ENCODE peak calls at places on chromosomes 12 and 14, in eight cellular contexts. P, O, Y, E, A, L, N and B are unnamed samples.

GRCh38 chr14:102071283-102071998 is 15.4 kb downstream of the HSP90AA1 start:
- DNase-seq in A (no peak), P (no peak), N (peak), O (no peak), L (no peak), E (no peak), Y (no peak), B (no peak)

GRCh38 chr14:93269341-93270068 is 62.4 kb downstream of the UBR7 start:
- DNase-seq in L (no peak), P (no peak), O (no peak), N (peak), Y (no peak), A (no peak), E (no peak), B (peak)

GRCh38 chr14:92684801-92685560 is 63.4 kb downstream of the LGMN start:
- DNase-seq in E (no peak), Y (no peak), P (no peak), A (no peak), L (no peak), N (no peak), O (no peak), B (no peak)

GRCh38 chr12:44217146-44217883 is 381.4 kb downstream of the TMEM117 start:
- DNase-seq in N (no peak), O (no peak), L (no peak), Y (no peak), P (no peak), A (no peak), E (no peak), B (no peak)

GRCh38 chr12:110689002-110689600 is at the start of gene HVCN1:
- DNase-seq in P (peak), E (no peak), Y (peak), L (no peak), N (peak), O (no peak), A (peak), B (no peak)

GRCh38 chr14:104286086-104286485 is 147.7 kb downstream of the KIF26A start:
- DNase-seq in L (no peak), Y (peak), P (no peak), E (no peak), A (no peak), N (no peak), O (no peak), B (no peak)

GRCh38 chr12:56206373-56207166 is 15.2 kb downstream of the RNF41 start:
- DNase-seq in N (no peak), A (no peak), Y (no peak), E (no peak), O (peak), L (no peak), P (no peak), B (peak)

GRCh38 chr14:38127784-38128183 is 79.9 kb upstream of the SSTR1 start:
- DNase-seq in L (no peak), A (no peak), P (no peak), Y (no peak), E (no peak), N (peak), O (no peak), B (no peak)

GRCh38 chr14:102592969-102593840 is 756 bp downstream of the RCOR1 start:
- DNase-seq in L (peak), N (peak), Y (peak), E (no peak), P (no peak), O (no peak), A (peak), B (peak)

GRCh38 chr12:32281098-32281497 is 118.3 kb upstream of the FGD4 start:
- DNase-seq in A (no peak), Y (no peak), O (no peak), L (no peak), N (no peak), E (no peak), P (no peak), B (no peak)

GRCh38 chr12:89861086-89861485 is 152.4 kb upstream of the ATP2B1 start:
- DNase-seq in O (no peak), N (no peak), E (no peak), A (no peak), P (no peak), L (no peak), Y (no peak), B (no peak)

GRCh38 chr14:28651148-28651547 is 115.4 kb upstream of the FOXG1 start:
- DNase-seq in Y (no peak), P (peak), A (no peak), L (no peak), O (no peak), E (no peak), N (no peak), B (no peak)

GRCh38 chr14:90551733-90552464 is 155.1 kb downstream of the CALM1 start:
- DNase-seq in E (no peak), O (no peak), Y (no peak), L (no peak), A (no peak), P (no peak), N (no peak), B (no peak)

GRCh38 chr14:33943081-33943480 is 7.8 kb downstream of the EGLN3 start:
- DNase-seq in O (peak), L (no peak), A (no peak), Y (no peak), E (no peak), N (no peak), P (no peak), B (no peak)

GRCh38 chr12:108801736-108802665 is 55.4 kb downstream of the SSH1 start:
- DNase-seq in L (no peak), A (no peak), P (no peak), E (peak), N (peak), O (no peak), Y (no peak), B (peak)

GRCh38 chr14:47179906-47180305 is 495.5 kb downstream of the MDGA2 start:
- DNase-seq in Y (no peak), N (no peak), A (no peak), E (no peak), P (no peak), O (no peak), L (no peak), B (no peak)

GRCh38 chr14:105999361-106000028 is 473.1 kb downstream of the TMEM121 start:
- DNase-seq in P (peak), L (no peak), A (peak), N (no peak), Y (peak), O (no peak), E (no peak), B (no peak)

GRCh38 chr12:103840399-103840880 is 594 bp downstream of the NT5DC3 start:
- DNase-seq in L (no peak), A (no peak), N (peak), E (no peak), P (no peak), O (no peak), Y (no peak), B (peak)